ENCODE peak calls at places on chromosomes 1 and 21, in ten cellular contexts. M is stimulated activated CD4-positive, alpha-beta T cell treated with anti-CD3 and anti-CD28 coated beads, Interleukin-15, amount 100 ng/mL, for 24 hours; G is SHP77 treated with DMSO at 0.1 percent for 48 hours; S is GM03348; H is C1 segment of cervical spinal cord; Z is upper lobe of right lung; N is mesenchymal stem cell; W is activated T-helper 1 cell treated with anti-CD3 and anti-CD28 coated beads, Interleukin-12 subunit alpha, Interleukin-12 subunit beta, Interleukin-2, Interleukin-4 antibody, amounts not matched to agents 30 ng/mL and 10 ng/mL and 1 ng/mL, durations not matched to agents 14 hours and 24 hours and 36 hours; L is neuronal stem cell; F is stromal cell of bone marrow. O is an unnamed sample.

GRCh38 chr1:115198938-115199337 is 109.6 kb upstream of the TSPAN2 start:
- DNase-seq in M (no peak), W (no peak), H (no peak), Z (no peak), L (no peak), G (peak), F (no peak), N (no peak), S (no peak), O (peak)

GRCh38 chr21:38506606-38507331 is 8.5 kb upstream of the ERG start:
- DNase-seq in H (no peak), F (no peak), M (peak), G (peak), L (no peak), Z (no peak), N (peak), S (no peak), W (peak), O (no peak)

GRCh38 chr1:103171041-103171590 is 62.8 kb upstream of the COL11A1 start:
- DNase-seq in F (no peak), Z (no peak), L (no peak), G (no peak), M (no peak), W (no peak), N (no peak), H (no peak), S (peak), O (no peak)

GRCh38 chr1:86741947-86742572 is 37.7 kb downstream of the SH3GLB1 start:
- DNase-seq in M (peak), S (peak), W (no peak), H (no peak), Z (no peak), F (no peak), G (peak), N (peak), L (peak), O (no peak)

GRCh38 chr1:184708084-184708676 is 46.5 kb downstream of the EDEM3 start:
- DNase-seq in Z (no peak), F (no peak), S (no peak), G (no peak), N (no peak), H (no peak), L (no peak), M (no peak), W (no peak), O (no peak)

GRCh38 chr1:162292422-162292849 is 84.2 kb downstream of the SPATA46 start:
- DNase-seq in W (no peak), S (no peak), N (peak), L (no peak), H (no peak), Z (no peak), F (no peak), M (no peak), G (no peak), O (no peak)

GRCh38 chr1:240619901-240620621 is 8.1 kb upstream of the GREM2 start:
- DNase-seq in L (no peak), N (no peak), S (no peak), F (no peak), M (no peak), W (no peak), Z (no peak), H (no peak), G (no peak), O (no peak)

GRCh38 chr1:74396462-74396861 is 115.9 kb downstream of the LRRC53 start:
- DNase-seq in W (no peak), H (no peak), M (no peak), F (no peak), L (no peak), Z (no peak), S (no peak), G (no peak), N (no peak), O (no peak)

GRCh38 chr1:63723618-63724017 is 50.2 kb upstream of the ROR1 start:
- DNase-seq in N (peak), S (no peak), Z (no peak), L (no peak), H (no peak), M (no peak), W (no peak), G (no peak), F (no peak), O (no peak)

GRCh38 chr1:20126041-20126805 is 6.9 kb upstream of the PLA2G2D start:
- DNase-seq in Z (peak), H (no peak), M (no peak), F (no peak), W (no peak), N (no peak), L (no peak), S (no peak), G (no peak), O (no peak)

GRCh38 chr1:207070811-207071210 is 17.7 kb downstream of the PFKFB2 start:
- DNase-seq in H (no peak), Z (no peak), L (no peak), S (no peak), G (no peak), F (no peak), M (no peak), W (no peak), N (no peak), O (no peak)

GRCh38 chr1:153866045-153866850 is 56.5 kb downstream of the GATAD2B start:
- DNase-seq in S (peak), G (no peak), H (no peak), M (no peak), N (peak), F (no peak), W (no peak), L (no peak), Z (no peak), O (peak)

GRCh38 chr1:54253480-54253879 is 53.5 kb downstream of the MRPL37 start:
- DNase-seq in F (peak), Z (no peak), S (peak), G (no peak), N (peak), M (no peak), W (no peak), H (no peak), L (no peak), O (no peak)

GRCh38 chr1:189405419-189405818 is 1072.2 kb downstream of the BRINP3 start:
- DNase-seq in H (no peak), F (no peak), W (no peak), N (no peak), L (no peak), Z (no peak), G (no peak), M (no peak), S (no peak), O (no peak)

GRCh38 chr1:160207751-160208150 is 2.6 kb downstream of the PEA15 start:
- DNase-seq in Z (no peak), G (no peak), F (no peak), S (no peak), L (no peak), M (no peak), H (no peak), W (no peak), N (no peak), O (no peak)

GRCh38 chr1:33876970-33877680 is 13.2 kb downstream of the HMGB4 start:
- DNase-seq in H (no peak), M (no peak), N (no peak), L (no peak), S (peak), F (peak), Z (no peak), W (no peak), G (no peak), O (peak)

GRCh38 chr1:214574598-214575411 is 23.4 kb upstream of the PTPN14 start:
- DNase-seq in L (no peak), S (no peak), F (no peak), H (no peak), N (no peak), M (no peak), G (no peak), W (no peak), Z (no peak), O (no peak)

GRCh38 chr1:2888281-2888845 is 86.9 kb upstream of the TTC34 start:
- DNase-seq in L (no peak), H (no peak), W (no peak), M (no peak), Z (no peak), F (no peak), G (no peak), N (no peak), S (no peak), O (no peak)

GRCh38 chr1:53326598-53327182 is 1.2 kb downstream of the LRP8 start:
- DNase-seq in G (no peak), S (peak), L (peak), H (no peak), N (peak), F (no peak), M (no peak), Z (peak), W (no peak), O (no peak)

GRCh38 chr21:45444385-45444784 is 39.4 kb downstream of the COL18A1 start:
- DNase-seq in W (no peak), S (no peak), H (no peak), N (no peak), L (no peak), M (no peak), Z (no peak), G (no peak), F (no peak), O (no peak)

GRCh38 chr1:168803696-168804510 is 74.9 kb upstream of the DPT start:
- DNase-seq in N (no peak), G (no peak), H (peak), F (no peak), S (no peak), Z (no peak), W (no peak), M (no peak), L (peak), O (no peak)

GRCh38 chr1:87472716-87473115 is 144.0 kb downstream of the LMO4 start:
- DNase-seq in L (no peak), F (no peak), H (no peak), Z (no peak), S (no peak), N (no peak), M (no peak), W (no peak), G (no peak), O (no peak)

GRCh38 chr1:223665592-223666312 is at the start of gene CAPN8:
- DNase-seq in G (no peak), H (no peak), F (no peak), S (peak), N (no peak), Z (no peak), W (no peak), L (no peak), M (no peak), O (no peak)

GRCh38 chr1:56954664-56955063 is 11.2 kb downstream of the C8B start:
- DNase-seq in H (no peak), S (no peak), G (no peak), Z (no peak), N (no peak), W (no peak), M (no peak), F (no peak), L (no peak), O (no peak)

GRCh38 chr1:6127587-6128163 is 52.4 kb downstream of the CHD5 start:
- DNase-seq in L (peak), N (no peak), H (peak), G (no peak), Z (peak), F (peak), M (peak), W (peak), S (peak), O (no peak)

GRCh38 chr1:116131170-116131569 is 20.0 kb downstream of the MAB21L3 start:
- DNase-seq in Z (no peak), S (no peak), F (no peak), H (no peak), N (no peak), L (no peak), G (no peak), M (no peak), W (no peak), O (no peak)

GRCh38 chr1:176494436-176494835 is 31.5 kb downstream of the PAPPA2 start:
- DNase-seq in Z (no peak), N (no peak), F (peak), G (no peak), W (no peak), S (no peak), M (no peak), H (no peak), L (no peak), O (no peak)

GRCh38 chr1:41918450-41919043 is at the start of gene HIVEP3:
- DNase-seq in N (peak), G (peak), F (no peak), S (peak), W (no peak), L (peak), H (peak), M (no peak), Z (no peak), O (no peak)

GRCh38 chr1:147115496-147115895 is 56.8 kb downstream of the PRKAB2 start:
- DNase-seq in S (no peak), Z (no peak), H (no peak), F (no peak), N (no peak), G (no peak), W (no peak), L (no peak), M (no peak), O (no peak)

GRCh38 chr1:234253732-234254131 is 119.5 kb upstream of the COA6 start:
- DNase-seq in S (no peak), H (no peak), N (no peak), G (no peak), Z (no peak), W (no peak), M (no peak), L (no peak), F (no peak), O (no peak)

GRCh38 chr1:236089046-236089773 is 24.3 kb upstream of the NID1 start:
- DNase-seq in Z (no peak), H (no peak), F (no peak), S (no peak), L (no peak), W (no peak), M (no peak), G (no peak), N (peak), O (no peak)

GRCh38 chr21:45880097-45881068 is 101.2 kb upstream of the COL6A1 start:
- DNase-seq in M (peak), F (peak), H (peak), S (peak), N (peak), G (peak), W (peak), Z (peak), L (peak), O (no peak)

GRCh38 chr1:24902471-24902891 is 27.6 kb downstream of the RUNX3 start:
- DNase-seq in W (no peak), H (no peak), N (no peak), F (no peak), S (no peak), M (peak), L (no peak), Z (no peak), G (no peak), O (no peak)

GRCh38 chr1:145936247-145936646 is 9.0 kb upstream of the RBM8A start:
- DNase-seq in W (no peak), S (peak), L (no peak), F (no peak), M (no peak), Z (no peak), N (no peak), G (no peak), H (no peak), O (no peak)

GRCh38 chr1:156689960-156690672 is 12.9 kb upstream of the NES start:
- DNase-seq in F (no peak), H (no peak), N (no peak), W (no peak), L (no peak), G (no peak), M (no peak), S (peak), Z (no peak), O (no peak)

GRCh38 chr1:52127181-52128175 is 14.4 kb upstream of the ZFYVE9 start:
- DNase-seq in G (peak), W (no peak), H (peak), L (no peak), F (peak), N (peak), S (peak), Z (no peak), M (peak), O (peak)

GRCh38 chr1:230139741-230140140 is 72.7 kb downstream of the GALNT2 start:
- DNase-seq in G (no peak), L (no peak), Z (no peak), W (no peak), N (peak), H (no peak), M (no peak), S (no peak), F (no peak), O (no peak)

O was measured in AG09319.